ENCODE peak calls at places on chromosomes 16 and 17, in six cellular contexts. Q is CD4-positive, CD25-positive, alpha-beta regulatory T cell; W is aorta; A is IMR-90; P is GM23338; R is neural progenitor cell. B is an unnamed sample. For H3K4me1, the result is how much of the 10 kb centered on the place peaks cover.

GRCh38 chr16:24253192-24253591 is 2.9 kb upstream of the CACNG3 start:
- DNase-seq in R (peak), A (peak), Q (peak), P (peak), W (no peak), B (peak)

GRCh38 chr17:37708616-37709212 is 36.1 kb downstream of the HNF1B start:
- DNase-seq in P (no peak), Q (no peak), R (no peak), W (no peak), A (peak), B (no peak)

GRCh38 chr16:80277182-80277581 is 263.6 kb upstream of the DYNLRB2 start:
- DNase-seq in W (no peak), P (peak), A (no peak), R (peak), Q (no peak), B (no peak)

GRCh38 chr17:4968166-4968915 is 724 bp upstream of the SPAG7 start:
- DNase-seq in R (peak), Q (peak), P (peak), W (no peak), A (no peak), B (no peak)

GRCh38 chr16:87421369-87421912 is 29.3 kb downstream of the MAP1LC3B start:
- DNase-seq in P (no peak), A (no peak), W (no peak), R (no peak), Q (no peak), B (no peak)

GRCh38 chr17:1487939-1488825 is 4.3 kb downstream of the MYO1C start:
- DNase-seq in P (peak), A (peak), R (peak), W (peak), Q (peak), B (peak)

GRCh38 chr17:31391496-31391949 is at the start of gene RAB11FIP4:
- DNase-seq in Q (no peak), R (peak), P (peak), A (no peak), W (peak), B (no peak)

GRCh38 chr16:1870365-1871082 is 1.4 kb downstream of the MEIOB start:
- DNase-seq in R (no peak), W (peak), A (peak), Q (no peak), P (no peak), B (no peak)

GRCh38 chr17:79188048-79188447 is 113.4 kb downstream of the ENGASE start:
- DNase-seq in A (no peak), P (peak), R (peak), Q (no peak), W (no peak), B (no peak)

GRCh38 chr17:6457688-6458190 is 13.5 kb downstream of the PIMREG start:
- DNase-seq in Q (no peak), A (no peak), W (peak), P (no peak), R (no peak), B (no peak)

GRCh38 chr16:2532494-2533141 is 1.4 kb upstream of the CEMP1 start:
- DNase-seq in W (peak), A (peak), P (peak), R (peak), Q (peak), B (no peak)

GRCh38 chr17:16258916-16259315 is 41.9 kb downstream of the PIGL start:
- DNase-seq in P (no peak), R (no peak), A (peak), Q (no peak), W (no peak), B (no peak)

GRCh38 chr17:37826497-37827115 is 81.7 kb upstream of the HNF1B start:
- DNase-seq in W (no peak), R (no peak), Q (no peak), A (no peak), P (no peak), B (no peak)

GRCh38 chr17:34610038-34610437 is 30.7 kb downstream of the TMEM132E start:
- DNase-seq in Q (no peak), A (no peak), W (no peak), P (no peak), R (no peak), B (no peak)

GRCh38 chr16:88857728-88858339 is 907 bp downstream of the TRAPPC2L start:
- DNase-seq in W (peak), P (peak), R (peak), A (peak), Q (peak), B (peak)

GRCh38 chr16:56911771-56912541 is 20.0 kb upstream of the HERPUD1 start:
- DNase-seq in R (peak), Q (no peak), A (peak), W (peak), P (no peak), B (no peak)

GRCh38 chr17:43360376-43360738 is 38.4 kb upstream of the ARL4D start:
- DNase-seq in Q (peak), W (no peak), A (peak), P (no peak), R (no peak), B (peak)

GRCh38 chr17:31405941-31406371 is 14.5 kb downstream of the RAB11FIP4 start:
- DNase-seq in A (no peak), W (peak), R (peak), P (peak), Q (no peak), B (no peak)

GRCh38 chr16:82340531-82340930 is 170.5 kb upstream of the MPHOSPH6 start:
- DNase-seq in Q (no peak), R (no peak), A (no peak), P (no peak), W (no peak), B (no peak)

GRCh38 chr16:57810197-57811024 is 8.1 kb upstream of the KIFC3 start:
- DNase-seq in A (peak), W (no peak), P (peak), R (peak), Q (peak), B (peak)

GRCh38 chr16:66478733-66479511 is 51.8 kb downstream of the BEAN1 start:
- DNase-seq in P (peak), R (peak), A (peak), Q (peak), W (peak), B (peak)

GRCh38 chr16:68644303-68644702 is 807 bp upstream of the CDH3 start:
- DNase-seq in W (no peak), P (peak), A (no peak), Q (no peak), R (peak), B (no peak)

GRCh38 chr17:82320956-82321927 is 3.8 kb upstream of the CD7 start:
- DNase-seq in R (peak), Q (peak), W (no peak), A (no peak), P (peak), B (peak)

GRCh38 chr17:18261146-18261515 is 669 bp downstream of the MIEF2 start:
- DNase-seq in A (peak), P (peak), R (peak), Q (no peak), W (peak), B (no peak)

GRCh38 chr17:72358465-72358864 is 237.6 kb downstream of the SOX9 start:
- DNase-seq in W (no peak), A (peak), P (no peak), R (no peak), Q (no peak), B (no peak)

GRCh38 chr16:54285414-54286066 is 1.0 kb downstream of the IRX3 start:
- DNase-seq in R (peak), Q (peak), W (no peak), P (peak), A (no peak), B (peak)

GRCh38 chr17:80516533-80516932 is 28.1 kb upstream of the RPTOR start:
- DNase-seq in P (no peak), R (no peak), A (no peak), W (no peak), Q (no peak), B (no peak)

GRCh38 chr17:39676198-39676819 is 8.1 kb downstream of the PNMT start:
- DNase-seq in R (no peak), Q (peak), A (no peak), P (no peak), W (peak), B (peak)

GRCh38 chr16:72884037-72884436 is 163.9 kb downstream of the ZFHX3 start:
- DNase-seq in Q (no peak), P (no peak), A (peak), R (no peak), W (no peak), B (no peak)

GRCh38 chr17:80708497-80708896 is 163.9 kb downstream of the RPTOR start:
- DNase-seq in P (no peak), A (no peak), R (no peak), Q (peak), W (no peak), B (no peak)

GRCh38 chr16:31872201-31872600 is 1.4 kb upstream of the ZNF267 start:
- DNase-seq in A (no peak), Q (no peak), P (no peak), R (no peak), W (no peak), B (no peak)

GRCh38 chr16:31873556-31874353 is at the start of gene ZNF267:
- DNase-seq in Q (peak), W (peak), R (peak), A (peak), P (peak), B (peak)

GRCh38 chr16:31875112-31875803 is 1.7 kb downstream of the ZNF267 start:
- DNase-seq in R (no peak), Q (no peak), A (peak), P (no peak), W (no peak), B (no peak)

GRCh38 chr16:31876955-31877828 is 3.6 kb downstream of the ZNF267 start:
- DNase-seq in A (peak), Q (peak), W (no peak), R (no peak), P (no peak), B (no peak)

GRCh38 chr16:31874354-31875111 is 926 bp downstream of the ZNF267 start:
- DNase-seq in P (no peak), A (peak), Q (peak), R (peak), W (no peak), B (no peak)
- H3K4me1 ChIP-seq in P (under half), A (under half), Q (half or more), R (under half), W (under half), B (half or more)

GRCh38 chr16:50602531-50603205 is 54.5 kb downstream of the NKD1 start:
- DNase-seq in P (no peak), R (no peak), A (no peak), Q (no peak), W (peak), B (no peak)

GRCh38 chr16:50605733-50606430 is 57.7 kb downstream of the NKD1 start:
- DNase-seq in P (no peak), R (no peak), W (no peak), A (no peak), Q (no peak), B (no peak)

GRCh38 chr16:50603206-50604064 is 55.2 kb downstream of the NKD1 start:
- DNase-seq in R (no peak), W (peak), Q (no peak), A (no peak), P (no peak), B (peak)

GRCh38 chr16:50604610-50605009 is 56.4 kb downstream of the NKD1 start:
- DNase-seq in A (no peak), Q (no peak), R (no peak), P (no peak), W (no peak), B (no peak)

GRCh38 chr16:50604065-50604418 is 55.8 kb downstream of the NKD1 start:
- DNase-seq in R (no peak), A (no peak), W (no peak), Q (no peak), P (no peak), B (no peak)
- H3K4me1 ChIP-seq in R (under half), A (under half), W (under half), Q (under half), P (under half), B (under half)

GRCh38 chr16:4015991-4016325 is 100.3 kb downstream of the ADCY9 start:
- DNase-seq in A (no peak), P (no peak), R (no peak), W (no peak), Q (no peak), B (no peak)
- H3K4me1 ChIP-seq in A (under half), P (under half), R (under half), W (under half), Q (under half), B (under half)

GRCh38 chr17:50518265-50519023 is 10.2 kb downstream of the MYCBPAP start:
- DNase-seq in P (no peak), R (no peak), Q (no peak), A (no peak), W (no peak), B (no peak)
- H3K4me1 ChIP-seq in P (under half), R (under half), Q (under half), A (under half), W (under half), B (under half)

DNA sequence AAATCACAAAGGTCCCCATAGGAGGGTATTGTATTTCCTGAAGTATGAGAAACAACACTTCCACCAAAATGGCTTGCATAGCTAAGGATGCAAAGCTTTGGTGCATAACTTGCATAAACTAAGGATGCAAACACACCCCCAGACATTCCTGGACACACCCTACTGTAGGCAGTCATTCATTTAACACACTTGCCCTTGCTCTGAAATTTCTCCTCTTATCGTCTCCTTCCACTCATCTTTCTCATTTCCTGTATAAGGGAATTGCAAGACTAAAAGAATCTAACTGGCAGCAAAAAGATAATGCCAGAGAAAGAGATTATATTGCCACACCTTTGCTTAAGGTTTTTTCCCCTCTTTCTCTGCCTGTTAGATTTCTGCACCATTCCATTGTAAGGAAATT is 28.3 kb downstream of the CHD9 start:
- DNase-seq in R (no peak), W (no peak), P (no peak), A (peak), Q (no peak), B (no peak)
- H3K4me1 ChIP-seq in R (under half), W (under half), P (half or more), A (under half), Q (under half), B (under half)

GRCh38 chr17:50146927-50147640 is 3.4 kb downstream of the PPP1R9B start:
- DNase-seq in Q (no peak), R (no peak), W (no peak), A (no peak), P (no peak), B (no peak)
- H3K4me1 ChIP-seq in Q (half or more), R (under half), W (under half), A (under half), P (under half), B (half or more)

DNA sequence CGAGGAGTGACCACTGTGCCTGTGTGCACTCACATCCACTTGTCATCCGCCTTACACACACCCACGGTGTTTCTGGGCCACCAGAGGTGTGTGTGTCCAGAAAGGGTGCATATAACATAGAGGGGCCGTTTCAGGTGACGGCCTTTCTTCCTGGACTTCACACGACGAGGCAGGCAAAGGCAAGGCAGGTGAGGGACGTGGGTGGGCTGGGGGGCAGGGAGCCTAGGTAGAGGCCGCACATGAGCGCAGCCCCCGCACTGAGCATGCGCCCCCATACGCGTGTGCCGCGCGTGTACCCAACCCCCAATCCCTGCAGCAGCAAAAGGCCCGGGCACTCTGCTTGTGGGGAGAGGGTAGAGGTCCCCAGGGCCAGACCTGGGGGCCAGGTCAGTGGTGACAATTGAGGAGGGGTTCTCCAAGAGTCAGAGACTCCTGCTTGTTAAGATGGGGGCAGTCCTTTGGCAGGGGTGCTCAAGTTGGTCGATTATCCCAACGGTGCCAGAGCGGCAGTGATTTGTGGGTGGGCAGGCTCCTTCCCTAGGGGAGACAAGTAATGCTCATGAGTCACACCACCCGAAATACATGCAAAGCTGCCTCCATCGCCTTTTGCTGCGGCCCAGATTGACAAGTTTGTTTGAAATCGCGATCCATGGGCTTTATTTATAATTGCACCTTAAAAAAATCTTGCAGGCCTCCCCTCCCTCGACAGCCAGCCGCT is 972 bp upstream of the GIT1 start:
- DNase-seq in W (peak), P (no peak), Q (no peak), A (peak), R (no peak), B (no peak)
- H3K4me1 ChIP-seq in W (under half), P (under half), Q (half or more), A (under half), R (half or more), B (half or more)

DNA sequence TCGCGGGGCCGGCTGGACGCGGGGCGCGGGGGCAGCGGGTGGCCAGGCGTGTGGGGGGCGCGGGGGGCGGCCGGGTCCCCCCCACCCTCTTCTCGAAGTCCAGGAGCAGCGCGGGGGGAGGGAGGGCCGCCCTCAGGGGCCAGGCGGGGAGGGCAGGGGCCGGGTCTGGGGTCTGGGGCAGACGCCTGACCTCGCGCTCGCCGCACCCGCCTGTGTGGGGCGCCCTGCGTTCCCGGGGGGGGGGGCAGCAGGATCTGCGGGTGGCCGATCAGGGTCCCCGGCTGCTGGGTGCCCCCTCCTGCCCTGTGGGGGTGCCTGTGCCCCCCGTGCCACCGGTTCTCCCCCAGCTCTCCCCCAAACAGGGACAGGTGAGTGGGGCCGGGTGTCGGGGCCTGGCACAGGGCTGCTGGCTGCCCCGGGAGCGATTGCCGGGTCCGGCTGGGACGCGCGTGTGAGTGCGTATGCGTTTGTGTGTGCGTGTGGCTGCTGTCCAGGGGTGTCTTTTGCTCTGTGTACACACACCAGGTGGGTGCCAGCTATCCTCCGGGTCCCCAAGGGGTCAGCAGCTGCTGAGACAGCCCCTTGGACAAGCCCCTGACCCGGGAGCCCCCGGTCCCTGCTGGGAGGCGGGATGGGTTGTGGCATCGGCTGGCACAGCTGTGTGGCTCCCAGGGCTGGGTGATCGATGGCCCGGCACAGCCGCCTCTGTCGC is 663 bp downstream of the PRR35 start:
- DNase-seq in W (no peak), P (no peak), Q (no peak), A (no peak), R (no peak), B (no peak)
- H3K4me1 ChIP-seq in W (under half), P (under half), Q (under half), A (under half), R (under half), B (under half)

GRCh38 chr17:76886395-76886794 is 18.2 kb downstream of the MGAT5B start:
- DNase-seq in P (no peak), A (no peak), Q (no peak), W (no peak), R (no peak), B (no peak)

GRCh38 chr17:76889323-76889722 is 21.1 kb downstream of the MGAT5B start:
- DNase-seq in P (no peak), A (no peak), W (peak), R (no peak), Q (no peak), B (no peak)

GRCh38 chr17:76887809-76888208 is 19.6 kb downstream of the MGAT5B start:
- DNase-seq in Q (no peak), A (no peak), P (peak), R (no peak), W (no peak), B (no peak)

GRCh38 chr17:76884995-76885896 is 17.0 kb downstream of the MGAT5B start:
- DNase-seq in P (peak), R (no peak), A (no peak), W (no peak), Q (no peak), B (no peak)

GRCh38 chr17:76888661-76889060 is 20.5 kb downstream of the MGAT5B start:
- DNase-seq in R (peak), W (peak), Q (no peak), P (peak), A (no peak), B (no peak)
- H3K4me1 ChIP-seq in R (under half), W (under half), Q (under half), P (under half), A (under half), B (under half)

GRCh38 chr16:19135896-19136438 is 22.2 kb downstream of the ITPRIPL2 start:
- DNase-seq in Q (no peak), A (peak), W (no peak), P (no peak), R (no peak), B (no peak)

GRCh38 chr16:19135201-19135838 is 21.6 kb downstream of the ITPRIPL2 start:
- DNase-seq in A (no peak), P (no peak), W (no peak), R (no peak), Q (no peak), B (no peak)

GRCh38 chr16:19132898-19133297 is 19.1 kb downstream of the ITPRIPL2 start:
- DNase-seq in P (no peak), A (no peak), Q (no peak), W (no peak), R (no peak), B (no peak)

GRCh38 chr16:19131809-19132777 is 18.3 kb downstream of the ITPRIPL2 start:
- DNase-seq in W (no peak), Q (no peak), P (no peak), A (no peak), R (no peak), B (no peak)

GRCh38 chr16:19133600-19133999 is 19.8 kb downstream of the ITPRIPL2 start:
- DNase-seq in P (no peak), A (no peak), Q (no peak), W (no peak), R (no peak), B (no peak)
- H3K4me1 ChIP-seq in P (under half), A (under half), Q (under half), W (under half), R (under half), B (under half)

B was measured in DND-41.